ENCODE peak calls at places on chromosomes 7 and 10, in four cellular contexts. L is Caco-2; U is CD4-positive, alpha-beta T cell; O is activated CD8-positive, alpha-beta T cell treated with anti-CD3 and anti-CD28 coated beads for 36 hours. D is an unnamed sample.

GRCh38 chr10:95475827-95476481 is 85.2 kb downstream of the SORBS1 start:
- DNase-seq in L (peak; percentile 87), U (no peak), O (no peak), D (no peak)

GRCh38 chr7:147380926-147381325 is 1209.6 kb upstream of the C7orf33 start:
- DNase-seq in L (no peak), U (no peak), O (no peak), D (no peak)

GRCh38 chr10:34581871-34582532 is 233.1 kb downstream of the PARD3 start:
- DNase-seq in L (no peak), U (no peak), O (no peak), D (no peak)

GRCh38 chr10:25232229-25232628 is 57.4 kb downstream of the GPR158 start:
- DNase-seq in L (no peak), U (no peak), O (no peak), D (no peak)

GRCh38 chr10:42801135-42801534 is 18.5 kb downstream of the BMS1 start:
- DNase-seq in L (no peak), U (no peak), O (no peak), D (no peak)

GRCh38 chr10:93580824-93581223 is 14.4 kb downstream of the FFAR4 start:
- DNase-seq in L (peak; percentile 36), U (no peak), O (no peak), D (no peak)

GRCh38 chr7:88169717-88170320 is 50.0 kb downstream of the SRI start:
- DNase-seq in L (peak; percentile 13), U (no peak), O (no peak), D (no peak)

GRCh38 chr7:28807396-28807994 is 150.6 kb downstream of the TRIL start:
- DNase-seq in L (no peak), U (no peak), O (no peak), D (no peak)

GRCh38 chr7:130923930-130924329 is 189.9 kb upstream of the KLF14 start:
- DNase-seq in L (no peak), U (no peak), O (peak; percentile 1), D (no peak)

GRCh38 chr10:122301055-122301810 is 30.1 kb downstream of the BTBD16 start:
- DNase-seq in L (no peak), U (no peak), O (no peak), D (no peak)

GRCh38 chr10:76309744-76310441 is 878.5 kb downstream of the LRMDA start:
- DNase-seq in L (no peak), U (no peak), O (no peak), D (no peak)

GRCh38 chr10:91520657-91521056 is 110.5 kb downstream of the HECTD2 start:
- DNase-seq in L (no peak), U (no peak), O (no peak), D (no peak)

GRCh38 chr7:78528964-78529363 is 730.4 kb downstream of the PHTF2 start:
- DNase-seq in L (no peak), U (no peak), O (no peak), D (no peak)

GRCh38 chr10:108601856-108602255 is 1321.5 kb downstream of the XPNPEP1 start:
- DNase-seq in L (no peak), U (no peak), O (no peak), D (no peak)

GRCh38 chr7:28582226-28582625 is 169.9 kb downstream of the CREB5 start:
- DNase-seq in L (no peak), U (no peak), O (no peak), D (no peak)

GRCh38 chr10:97123713-97124112 is 62.0 kb downstream of the SLIT1 start:
- DNase-seq in L (no peak), U (no peak), O (no peak), D (no peak)

GRCh38 chr10:129513312-129513711 is 46.3 kb downstream of the MGMT start:
- DNase-seq in L (peak; percentile 24), U (no peak), O (no peak), D (no peak)

GRCh38 chr7:98240961-98241673 is 10.9 kb downstream of the TECPR1 start:
- DNase-seq in L (peak; percentile 70), U (no peak), O (peak; percentile 49), D (no peak)

GRCh38 chr7:83976302-83976701 is 218.3 kb downstream of the SEMA3A start:
- DNase-seq in L (peak; percentile 63), U (no peak), O (no peak), D (no peak)

GRCh38 chr10:7887417-7887816 is 69.1 kb downstream of the TAF3 start:
- DNase-seq in L (no peak), U (no peak), O (no peak), D (no peak)

GRCh38 chr7:47484923-47485639 is 96.8 kb downstream of the TNS3 start:
- DNase-seq in L (no peak), U (no peak), O (no peak), D (no peak)

GRCh38 chr10:22442063-22442462 is 96.8 kb downstream of the SPAG6 start:
- DNase-seq in L (no peak), U (no peak), O (no peak), D (no peak)

GRCh38 chr7:149635561-149636329 is 137.6 kb downstream of the ZNF467 start:
- DNase-seq in L (peak; percentile 17), U (no peak), O (peak; percentile 16), D (no peak)

GRCh38 chr7:674454-675410 is 51.8 kb upstream of the DNAAF5 start:
- DNase-seq in L (no peak), U (no peak), O (no peak), D (no peak)

GRCh38 chr10:131979821-131980270 is 1.9 kb downstream of the BNIP3 start:
- DNase-seq in L (no peak), U (no peak), O (no peak), D (no peak)

GRCh38 chr7:93375603-93376002 is 143.4 kb downstream of the VPS50 start:
- DNase-seq in L (no peak), U (no peak), O (no peak), D (no peak)

GRCh38 chr7:51034531-51035264 is 252.0 kb upstream of the GRB10 start:
- DNase-seq in L (no peak), U (no peak), O (no peak), D (no peak)

GRCh38 chr10:105681051-105681450 is 1040.0 kb downstream of the SORCS3 start:
- DNase-seq in L (no peak), U (no peak), O (no peak), D (no peak)

GRCh38 chr10:21753497-21754270 is 219.7 kb downstream of the MLLT10 start:
- DNase-seq in L (no peak), U (no peak), O (no peak), D (no peak)

GRCh38 chr7:138935438-138936079 is 45.6 kb downstream of the KIAA1549 start:
- DNase-seq in L (no peak), U (no peak), O (no peak), D (no peak)

GRCh38 chr10:57919864-57920263 is 347.8 kb downstream of the IPMK start:
- DNase-seq in L (no peak), U (no peak), O (no peak), D (no peak)

GRCh38 chr10:11886851-11887250 is 63.7 kb downstream of the PROSER2 start:
- DNase-seq in L (no peak), U (no peak), O (no peak), D (peak; percentile 25)

GRCh38 chr10:77566914-77567566 is 70.6 kb downstream of the KCNMA1 start:
- DNase-seq in L (no peak), U (no peak), O (no peak), D (no peak)

GRCh38 chr7:40815512-40815911 is 680.7 kb downstream of the SUGCT start:
- DNase-seq in L (no peak), U (no peak), O (no peak), D (no peak)

GRCh38 chr10:135601-136464 is 578 bp downstream of the ZMYND11 start:
- DNase-seq in L (peak; percentile 75), U (peak; percentile 69), O (peak; percentile 70), D (peak; percentile 73)

GRCh38 chr10:131461093-131461492 is 149.6 kb upstream of the TCERG1L start:
- DNase-seq in L (no peak), U (no peak), O (no peak), D (no peak)

DNA sequence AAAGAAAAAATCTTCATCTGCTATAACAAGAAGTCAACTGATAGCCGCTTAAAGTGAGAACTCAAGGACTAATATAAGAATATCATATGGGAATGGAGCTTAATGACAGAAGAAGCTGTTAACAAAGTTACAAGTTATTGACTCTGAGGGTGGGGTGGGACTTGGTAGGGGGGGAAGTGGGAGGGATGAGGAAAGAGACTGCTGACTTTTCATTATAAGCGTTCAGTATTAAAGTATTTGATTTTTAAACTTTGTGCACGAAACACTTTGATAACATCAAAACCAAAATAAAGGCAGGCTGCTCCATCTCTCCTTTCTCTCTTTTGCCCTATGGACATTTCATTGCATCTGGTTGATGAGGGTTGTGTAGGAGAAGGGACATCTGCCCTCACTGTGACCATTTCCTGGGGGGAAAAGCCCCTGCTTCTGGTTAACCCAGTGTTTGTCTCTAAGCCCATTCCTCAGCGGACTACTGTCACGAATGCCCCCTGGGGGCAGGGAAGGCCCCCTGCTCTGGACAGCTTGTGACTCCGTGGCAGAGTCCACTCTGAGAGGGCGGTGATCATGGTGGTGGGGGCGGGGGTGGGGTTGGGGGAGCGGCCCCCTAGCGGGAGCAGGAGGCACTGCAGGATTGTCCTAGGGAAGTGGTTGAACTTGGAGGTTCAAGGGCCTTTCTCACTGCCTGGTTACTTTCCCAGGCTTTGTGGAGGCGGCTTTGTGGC is 17.4 kb downstream of the SLC13A4 start:
- DNase-seq in L (peak; percentile 37), U (no peak), O (peak; percentile 9), D (no peak)
- TF ChIP-seq CTCF in L (peak; percentile 93), U (peak; percentile 41), O (peak; percentile 73), D (no peak)

GRCh38 chr10:27355918-27356573 is 115.4 kb upstream of the ACBD5 start:
- DNase-seq in L (no peak), U (no peak), O (no peak), D (no peak)
- TF ChIP-seq CTCF in L (no peak), U (no peak), O (no peak), D (no peak)

GRCh38 chr7:155901176-155901575 is 88.9 kb upstream of the SHH start:
- DNase-seq in L (no peak), U (no peak), O (no peak), D (no peak)

GRCh38 chr7:155893664-155894063 is 81.4 kb upstream of the SHH start:
- DNase-seq in L (no peak), U (no peak), O (no peak), D (no peak)

GRCh38 chr7:155897758-155898386 is 85.6 kb upstream of the SHH start:
- DNase-seq in L (no peak), U (no peak), O (no peak), D (no peak)

GRCh38 chr7:155896531-155897263 is 84.4 kb upstream of the SHH start:
- DNase-seq in L (no peak), U (no peak), O (no peak), D (no peak)

GRCh38 chr7:155899596-155899995 is 87.3 kb upstream of the SHH start:
- DNase-seq in L (no peak), U (no peak), O (no peak), D (no peak)
- TF ChIP-seq CTCF in L (no peak), U (no peak), O (no peak), D (no peak)

GRCh38 chr7:100119075-100119700 is at the start of the genes CNPY4 and TAF6:
- DNase-seq in L (peak; percentile 95), U (peak; percentile 96), O (peak; percentile 95), D (peak; percentile 88)
- TF ChIP-seq CTCF in L (no peak), U (no peak), O (no peak), D (no peak)

D was measured in activated B cell treated with CpG ODN at 0.5 μM for 24 hours.